ENCODE peak calls at places on chromosome 9, in six cellular contexts. R, I, V, P, U and B are unnamed samples.

GRCh38 chr9:98983295-98984268 is 39.9 kb downstream of the COL15A1 start:
- DNase-seq in I (no peak), R (no peak), U (no peak), P (no peak), V (no peak), B (no peak)

GRCh38 chr9:108272350-108272899 is 583.4 kb downstream of the ACTL7B start:
- DNase-seq in I (peak), U (peak), R (peak), V (no peak), P (peak), B (peak)

GRCh38 chr9:137506702-137507171 is 43.5 kb downstream of the PNPLA7 start:
- DNase-seq in U (no peak), R (no peak), I (no peak), V (no peak), P (no peak), B (no peak)

GRCh38 chr9:38024036-38024681 is 44.9 kb downstream of the SHB start:
- DNase-seq in V (no peak), P (peak), R (peak), U (no peak), I (no peak), B (peak)

GRCh38 chr9:126532951-126533910 is 80.5 kb upstream of the LMX1B start:
- DNase-seq in P (no peak), V (no peak), R (no peak), I (no peak), U (no peak), B (no peak)

GRCh38 chr9:22307013-22307711 is 139.5 kb upstream of the DMRTA1 start:
- DNase-seq in R (peak), I (no peak), U (peak), V (no peak), P (no peak), B (peak)

GRCh38 chr9:125397736-125398135 is 136.1 kb downstream of the GAPVD1 start:
- DNase-seq in R (no peak), V (no peak), U (no peak), I (no peak), P (no peak), B (no peak)

GRCh38 chr9:4366649-4367330 is 66.9 kb upstream of the GLIS3 start:
- DNase-seq in R (peak), U (peak), V (no peak), I (no peak), P (peak), B (no peak)

GRCh38 chr9:92737611-92738299 is 26.9 kb downstream of the BICD2 start:
- DNase-seq in V (no peak), P (no peak), U (no peak), I (no peak), R (no peak), B (no peak)

GRCh38 chr9:85738509-85738908 is 3.2 kb downstream of the AGTPBP1 start:
- DNase-seq in V (no peak), I (no peak), U (no peak), P (no peak), R (no peak), B (no peak)

GRCh38 chr9:98191615-98192502 is 578 bp downstream of the CORO2A start:
- DNase-seq in U (peak), I (no peak), V (no peak), P (no peak), R (no peak), B (peak)

GRCh38 chr9:130901498-130902203 is 5.0 kb upstream of the QRFP start:
- DNase-seq in U (no peak), V (no peak), I (no peak), P (no peak), R (no peak), B (no peak)

GRCh38 chr9:2591967-2592366 is 29.6 kb upstream of the VLDLR start:
- DNase-seq in U (no peak), V (no peak), I (no peak), P (no peak), R (no peak), B (no peak)

GRCh38 chr9:130662099-130662926 is 2.1 kb upstream of the PRDM12 start:
- DNase-seq in P (no peak), V (no peak), R (no peak), I (no peak), U (no peak), B (no peak)

GRCh38 chr9:79657891-79658290 is 86.1 kb downstream of the TLE4 start:
- DNase-seq in V (no peak), U (no peak), I (no peak), R (no peak), P (no peak), B (no peak)

GRCh38 chr9:90002299-90003045 is 397.7 kb downstream of the GADD45G start:
- DNase-seq in V (no peak), U (no peak), P (no peak), R (no peak), I (no peak), B (no peak)

GRCh38 chr9:91047993-91048607 is 246.5 kb downstream of the SYK start:
- DNase-seq in R (no peak), I (no peak), P (no peak), V (peak), U (no peak), B (no peak)

GRCh38 chr9:37994639-37995347 is 74.2 kb downstream of the SHB start:
- DNase-seq in R (no peak), V (peak), I (peak), U (peak), P (peak), B (peak)

GRCh38 chr9:20551835-20552234 is 70.5 kb downstream of the MLLT3 start:
- DNase-seq in P (no peak), U (no peak), R (peak), V (no peak), I (no peak), B (no peak)

GRCh38 chr9:33300546-33300945 is 10.2 kb downstream of the NFX1 start:
- DNase-seq in P (peak), V (no peak), U (no peak), I (no peak), R (no peak), B (no peak)

GRCh38 chr9:32863291-32863690 is 80.0 kb downstream of the TMEM215 start:
- DNase-seq in I (no peak), R (no peak), P (no peak), V (no peak), U (no peak), B (no peak)

GRCh38 chr9:125965421-125965820 is 218.2 kb downstream of the PBX3 start:
- DNase-seq in P (no peak), I (no peak), U (no peak), R (no peak), V (no peak), B (no peak)

GRCh38 chr9:129221979-129222635 is 44.0 kb upstream of the IER5L start:
- DNase-seq in P (no peak), R (no peak), I (no peak), U (no peak), V (no peak), B (no peak)

GRCh38 chr9:546797-547223 is 294.7 kb upstream of the DMRT1 start:
- DNase-seq in I (no peak), V (no peak), U (no peak), R (peak), P (no peak), B (peak)

GRCh38 chr9:5832543-5833529 is at the start of gene ERMP1:
- DNase-seq in V (peak), U (peak), R (peak), P (peak), I (peak), B (peak)

GRCh38 chr9:36486454-36486932 is 86.2 kb upstream of the MELK start:
- DNase-seq in P (peak), R (no peak), I (peak), V (no peak), U (no peak), B (peak)

GRCh38 chr9:36485647-36486453 is 85.8 kb upstream of the RNF38 start:
- DNase-seq in V (peak), I (peak), U (no peak), R (no peak), P (peak), B (peak)

GRCh38 chr9:36487482-36488321 is 85.0 kb upstream of the MELK start:
- DNase-seq in V (peak), R (peak), P (peak), U (peak), I (peak), B (peak)

GRCh38 chr9:36488322-36488838 is 84.3 kb upstream of the MELK start:
- DNase-seq in U (no peak), V (no peak), I (no peak), P (no peak), R (no peak), B (no peak)

GRCh38 chr9:36486933-36487481 is 85.7 kb upstream of the MELK start:
- DNase-seq in P (peak), V (peak), U (peak), R (peak), I (peak), B (peak)
- TF ChIP-seq POLR2A in P (no peak), V (no peak), U (no peak), R (no peak), I (no peak), B (no peak)

DNA sequence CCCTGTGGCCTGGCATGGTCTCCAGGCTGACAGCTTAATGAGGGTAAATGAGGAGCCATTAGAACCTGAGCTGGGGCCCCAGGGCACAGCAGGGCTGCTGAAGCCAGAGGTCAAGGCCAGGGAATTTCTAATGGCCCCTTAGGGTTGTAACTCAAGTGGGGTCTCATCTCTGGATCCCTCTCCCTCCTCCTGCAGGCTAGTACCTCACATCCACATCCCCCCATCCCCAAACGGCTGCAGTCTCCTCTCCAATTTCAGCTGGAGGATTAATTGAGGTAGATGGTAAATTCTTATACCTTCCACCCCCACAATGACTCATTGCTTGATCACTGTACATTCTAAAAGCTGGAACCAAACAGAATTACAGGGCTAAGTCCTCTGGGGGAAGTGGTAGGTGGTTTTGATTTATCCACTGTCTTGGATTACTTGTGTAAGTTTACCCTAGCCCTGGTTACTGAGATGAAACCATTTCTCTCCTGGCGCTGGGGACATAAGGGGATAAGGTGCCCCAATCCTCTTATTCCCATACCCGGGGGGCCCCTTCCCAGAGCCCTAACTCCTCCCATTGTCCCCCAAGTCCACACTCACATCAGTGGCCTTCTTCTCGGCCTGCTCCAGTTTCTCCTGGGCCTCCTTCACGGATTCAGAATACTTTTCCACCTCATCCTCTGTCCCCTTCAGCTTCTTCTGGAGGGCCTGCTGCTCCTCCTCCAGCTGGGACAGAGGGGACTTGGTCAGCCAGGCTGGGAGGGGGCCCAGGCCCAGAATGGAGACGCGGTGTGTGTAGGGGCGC is 971 bp downstream of the TPM2 start:
- DNase-seq in I (no peak), R (peak), V (no peak), P (peak), U (no peak), B (no peak)
- TF ChIP-seq POLR2A in I (no peak), R (no peak), V (no peak), P (no peak), U (no peak), B (no peak)

GRCh38 chr9:34647084-34647403 is 569 bp downstream of the GALT start:
- DNase-seq in U (no peak), R (no peak), V (no peak), I (no peak), P (no peak), B (no peak)

GRCh38 chr9:34648673-34649072 is 2.2 kb downstream of the GALT start:
- DNase-seq in I (no peak), V (no peak), U (no peak), P (no peak), R (no peak), B (no peak)

GRCh38 chr9:34644766-34645314 is 1.6 kb upstream of the GALT start:
- DNase-seq in U (no peak), P (no peak), R (no peak), V (no peak), I (no peak), B (no peak)

GRCh38 chr9:34647651-34648050 is 1.2 kb downstream of the GALT start:
- DNase-seq in V (no peak), P (no peak), U (no peak), I (no peak), R (no peak), B (no peak)

DNA sequence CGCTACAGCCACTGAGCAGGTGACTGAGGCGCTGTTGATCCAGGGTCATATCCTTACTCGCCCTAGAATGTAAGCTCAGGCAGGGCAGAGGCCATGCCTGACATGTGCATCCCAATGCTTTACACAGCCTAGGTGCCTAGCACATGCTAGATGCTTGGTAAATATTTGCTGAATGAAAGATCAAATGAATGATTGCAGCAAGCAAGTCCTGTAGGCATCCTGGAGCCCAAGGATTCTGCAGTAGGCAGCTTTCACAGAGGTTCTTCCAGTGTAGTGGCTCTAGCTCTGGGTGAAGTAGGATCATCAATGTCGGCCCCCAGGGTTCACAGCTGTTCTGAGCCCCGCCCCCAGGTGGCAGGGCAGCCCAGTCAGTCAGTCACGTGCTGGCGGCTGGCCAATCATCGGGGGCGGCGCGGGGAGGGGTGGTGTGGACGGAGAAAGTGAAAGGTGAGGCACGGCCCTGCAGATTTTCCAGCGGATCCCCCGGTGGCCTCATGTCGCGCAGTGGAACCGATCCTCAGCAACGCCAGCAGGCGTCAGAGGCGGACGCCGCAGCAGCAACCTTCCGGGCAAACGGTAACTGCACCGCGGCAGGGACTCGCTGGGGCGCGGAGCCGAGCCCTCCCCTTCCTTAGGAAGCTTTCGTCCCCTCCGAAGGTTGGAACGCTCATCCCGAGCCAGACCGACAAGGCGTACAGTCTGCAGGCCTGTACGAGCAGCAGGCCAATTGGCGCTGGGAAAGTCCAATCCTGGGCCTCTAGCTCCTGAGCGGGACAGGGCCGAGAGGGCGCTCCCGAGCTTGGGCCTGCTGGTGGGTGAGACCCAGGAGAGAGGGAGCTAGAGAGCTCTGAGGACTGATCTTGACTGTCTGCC is at the start of gene GALT:
- DNase-seq in R (peak), U (peak), P (peak), I (peak), V (peak), B (peak)
- TF ChIP-seq POLR2A in R (peak), U (no peak), P (peak), I (no peak), V (no peak), B (peak)

GRCh38 chr9:101485873-101486692 is 47.6 kb upstream of the RNF20 start:
- DNase-seq in U (peak), I (peak), R (peak), V (peak), P (no peak), B (peak)
- TF ChIP-seq POLR2A in U (no peak), I (no peak), R (peak), V (no peak), P (peak), B (peak)

GRCh38 chr9:86741311-86742215 is 205.7 kb downstream of the GAS1 start:
- DNase-seq in P (peak), I (no peak), U (peak), V (no peak), R (no peak), B (no peak)
- TF ChIP-seq POLR2A in P (no peak), I (no peak), U (no peak), V (no peak), R (no peak), B (no peak)

DNA sequence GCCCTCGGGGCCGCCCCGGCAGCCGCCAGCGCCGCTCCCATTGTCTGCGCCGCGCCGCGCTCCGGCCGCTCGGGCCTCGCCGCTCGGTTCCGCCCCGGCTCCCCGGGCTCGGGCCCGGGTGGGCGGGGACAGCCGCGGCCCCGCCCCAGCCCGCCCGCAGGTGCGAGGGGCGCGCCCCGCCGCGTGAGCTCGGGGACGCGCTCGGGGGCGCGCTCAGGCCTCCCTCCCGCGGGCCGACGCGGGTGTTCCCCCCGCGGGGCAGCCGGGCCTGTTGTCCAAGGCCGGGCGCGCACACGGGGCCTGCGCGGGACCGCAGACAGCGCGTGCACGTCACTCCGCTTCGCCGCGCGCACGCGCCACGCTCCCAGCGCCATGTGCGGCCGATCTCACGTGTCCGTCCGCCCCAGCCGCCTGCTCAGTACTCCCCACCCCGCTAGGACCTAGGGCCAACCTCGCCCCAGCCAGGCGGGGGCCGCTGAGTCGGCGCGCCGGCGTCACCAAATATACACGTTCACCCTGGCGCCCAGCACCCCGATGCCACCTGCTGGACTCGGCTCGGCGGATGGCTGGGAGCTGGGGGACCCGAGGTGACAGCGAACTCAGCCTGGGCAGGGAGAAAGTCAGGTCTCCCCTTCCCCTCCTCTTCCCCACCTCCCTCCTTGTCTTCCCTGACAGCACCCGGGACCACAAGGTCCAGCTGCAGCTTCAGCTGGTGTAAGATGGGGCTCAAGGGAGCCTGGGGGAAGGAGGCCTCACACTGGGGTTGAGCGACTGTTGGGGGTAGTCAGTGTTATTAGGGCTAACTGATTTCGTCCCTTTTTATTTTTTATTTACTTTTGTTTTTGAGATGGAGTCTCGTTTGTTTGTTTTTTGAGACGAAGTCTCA is 14.3 kb downstream of the GBGT1 start:
- DNase-seq in U (peak), I (peak), R (peak), P (peak), V (peak), B (peak)
- TF ChIP-seq POLR2A in U (no peak), I (no peak), R (peak), P (peak), V (no peak), B (peak)

GRCh38 chr9:134178394-134178780 is 14.0 kb upstream of the RNU6ATAC start:
- DNase-seq in R (no peak), U (no peak), I (no peak), P (no peak), V (peak), B (no peak)
- TF ChIP-seq POLR2A in R (no peak), U (no peak), I (no peak), P (no peak), V (no peak), B (no peak)